ENCODE peak calls at places on chromosomes 6 and 20, in four cellular contexts. O is GM12878, Y is HepG2, K is K562. B is an unnamed sample.

GRCh38 chr6:112296122-112296521 is 41.8 kb upstream of the LAMA4 start:
- DNase-seq in O (no peak), Y (peak; percentile 32), K (no peak), B (peak; percentile 43)

GRCh38 chr20:25061821-25062530 is 4.0 kb upstream of the ACSS1 start:
- DNase-seq in O (no peak), Y (no peak), K (no peak), B (peak; percentile 2)

GRCh38 chr6:104527761-104528415 is 331.8 kb downstream of the HACE1 start:
- DNase-seq in O (no peak), Y (peak; percentile 24), K (peak; percentile 9), B (peak; percentile 64)

GRCh38 chr6:137849076-137849708 is 17.9 kb upstream of the TNFAIP3 start:
- DNase-seq in O (no peak), Y (no peak), K (no peak), B (no peak)

GRCh38 chr20:46746972-46747371 is 37.5 kb downstream of the SLC2A10 start:
- DNase-seq in O (no peak), Y (no peak), K (no peak), B (no peak)

GRCh38 chr20:16712541-16712947 is 17.3 kb upstream of the SNRPB2 start:
- DNase-seq in O (no peak), Y (peak; percentile 36), K (no peak), B (no peak)

GRCh38 chr6:158328446-158328845 is 16.2 kb downstream of the TULP4 start:
- DNase-seq in O (no peak), Y (no peak), K (no peak), B (peak; percentile 52)

GRCh38 chr6:80126657-80127350 is 20.3 kb downstream of the BCKDHB start:
- DNase-seq in O (no peak), Y (no peak), K (no peak), B (no peak)

GRCh38 chr6:100084301-100085161 is 90.5 kb upstream of the MCHR2 start:
- DNase-seq in O (no peak), Y (no peak), K (no peak), B (no peak)

GRCh38 chr6:133977983-133978895 is 25.2 kb downstream of the TBPL1 start:
- DNase-seq in O (no peak), Y (no peak), K (no peak), B (no peak)

GRCh38 chr6:138590796-138591709 is 91.8 kb upstream of the NHSL1 start:
- DNase-seq in O (peak; percentile 31), Y (peak; percentile 89), K (peak; percentile 72), B (peak; percentile 74)

GRCh38 chr20:24673678-24674570 is 204.5 kb downstream of the SYNDIG1 start:
- DNase-seq in O (no peak), Y (no peak), K (no peak), B (no peak)

GRCh38 chr6:43120938-43121913 is 45.1 kb downstream of the PTK7 start:
- DNase-seq in O (no peak), Y (no peak), K (no peak), B (no peak)

DNA sequence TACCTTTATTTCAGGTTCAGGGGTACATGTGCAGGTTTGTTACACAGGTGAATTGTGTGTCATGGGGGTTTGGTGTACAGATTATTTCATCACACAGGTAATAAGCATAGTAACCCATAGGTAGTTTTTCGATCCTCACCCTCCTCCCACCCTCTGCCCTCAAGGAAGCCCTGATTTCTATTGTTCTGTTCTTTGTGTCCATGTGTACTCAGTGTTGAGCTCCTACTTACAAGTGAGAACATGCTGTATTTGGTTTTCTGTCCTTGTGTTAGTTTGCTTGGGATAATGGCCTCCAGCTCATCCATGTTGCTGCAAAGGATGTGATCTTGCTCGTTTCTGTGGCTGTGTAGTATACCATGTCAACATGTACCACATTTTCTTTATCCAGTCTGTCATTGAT is 66.0 kb downstream of the STK4 start:
- DNase-seq in O (no peak), Y (no peak), K (no peak), B (no peak)
- TF ChIP-seq CREM in O (no peak), Y (no peak), K (no peak), B (no peak)

DNA sequence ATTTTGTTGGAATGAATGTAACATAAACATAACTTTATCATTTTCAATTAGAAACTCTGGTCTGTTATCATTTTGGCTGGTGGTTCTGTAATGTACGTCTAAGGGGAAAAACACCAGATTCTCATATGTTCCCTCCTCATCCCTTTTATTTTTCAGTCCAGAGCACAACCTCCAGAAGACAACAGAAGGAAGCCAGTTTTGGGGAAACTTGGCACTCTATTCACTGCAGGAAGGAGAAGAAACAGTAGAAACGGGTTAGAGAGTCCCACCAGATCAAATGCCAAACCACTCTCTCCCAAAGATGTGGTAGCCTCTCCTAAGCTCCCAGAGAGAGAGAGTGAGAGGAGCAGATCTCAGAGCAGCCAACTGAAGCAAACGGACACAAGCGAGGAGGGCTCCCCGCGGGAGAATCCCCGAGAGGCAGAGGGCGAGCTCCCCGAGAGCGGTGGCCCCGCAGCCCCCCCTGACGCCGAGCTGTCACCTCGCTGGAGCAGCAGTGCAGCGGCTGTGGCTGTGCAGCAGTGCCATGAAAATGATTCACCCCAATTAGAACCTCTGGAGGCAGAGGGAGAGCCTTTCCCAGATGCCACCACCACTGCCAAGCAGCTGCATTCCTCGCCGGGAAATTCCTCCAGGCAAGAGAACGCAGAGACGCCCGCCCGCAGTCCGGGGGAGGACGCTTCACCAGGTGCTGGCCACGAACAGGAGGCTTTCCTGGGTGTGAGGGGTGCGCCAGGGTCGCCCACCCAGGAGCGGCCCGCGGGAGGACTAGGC is 117.8 kb downstream of the RTN4IP1 start:
- DNase-seq in O (no peak), Y (peak; percentile 18), K (no peak), B (peak; percentile 50)
- TF ChIP-seq CREB1 in O (no peak), Y (no peak), K (no peak), B (no peak)

GRCh38 chr6:1405221-1405620 is 15.8 kb downstream of the FOXF2 start:
- DNase-seq in O (no peak), Y (no peak), K (no peak), B (no peak)

GRCh38 chr6:1404713-1405098 is 15.3 kb downstream of the FOXF2 start:
- DNase-seq in O (no peak), Y (no peak), K (no peak), B (no peak)

GRCh38 chr6:1404066-1404712 is 14.8 kb downstream of the FOXF2 start:
- DNase-seq in O (no peak), Y (no peak), K (no peak), B (no peak)

GRCh38 chr6:1407499-1407990 is 18.2 kb downstream of the FOXF2 start:
- DNase-seq in O (no peak), Y (no peak), K (no peak), B (no peak)

DNA sequence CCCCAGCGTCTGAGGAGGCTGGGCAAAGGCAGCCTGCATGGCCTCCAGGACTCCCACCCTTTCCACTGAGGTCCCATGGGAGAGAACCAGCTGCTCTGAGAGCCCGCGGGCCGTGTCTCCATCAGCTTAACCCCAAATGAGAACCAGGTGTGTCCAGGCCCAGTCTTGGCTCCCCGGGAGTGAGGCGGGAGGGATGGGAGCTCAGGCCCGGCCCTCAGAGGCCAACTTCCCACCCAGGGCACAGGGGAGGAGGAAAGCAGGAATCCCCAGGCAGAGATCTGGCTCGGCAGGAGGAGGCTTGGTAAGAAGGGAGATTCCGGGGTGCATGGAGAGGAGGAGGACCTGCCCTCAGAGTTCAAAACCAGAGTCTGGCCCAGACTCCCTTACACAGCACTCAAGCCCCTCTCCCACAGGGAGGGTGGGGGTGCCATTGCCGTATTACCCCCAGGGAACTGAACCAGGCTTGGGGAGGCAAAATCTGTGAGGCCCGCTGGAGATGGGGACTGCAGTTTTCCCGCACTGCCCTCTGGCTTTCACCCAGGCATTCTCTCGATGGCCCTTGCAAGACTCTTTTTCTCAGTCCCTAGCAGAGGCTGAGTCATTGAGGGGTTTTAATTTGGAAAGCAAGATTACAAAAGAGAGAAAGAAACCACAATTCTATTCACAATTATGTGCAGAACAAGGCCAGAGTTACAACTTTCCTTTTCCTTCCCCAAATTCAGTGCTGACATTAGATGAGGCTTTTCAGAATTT is 17.1 kb downstream of the FOXF2 start:
- DNase-seq in O (no peak), Y (no peak), K (no peak), B (no peak)
- TF ChIP-seq CREM in O (no peak), Y (no peak), K (no peak), B (no peak)

DNA sequence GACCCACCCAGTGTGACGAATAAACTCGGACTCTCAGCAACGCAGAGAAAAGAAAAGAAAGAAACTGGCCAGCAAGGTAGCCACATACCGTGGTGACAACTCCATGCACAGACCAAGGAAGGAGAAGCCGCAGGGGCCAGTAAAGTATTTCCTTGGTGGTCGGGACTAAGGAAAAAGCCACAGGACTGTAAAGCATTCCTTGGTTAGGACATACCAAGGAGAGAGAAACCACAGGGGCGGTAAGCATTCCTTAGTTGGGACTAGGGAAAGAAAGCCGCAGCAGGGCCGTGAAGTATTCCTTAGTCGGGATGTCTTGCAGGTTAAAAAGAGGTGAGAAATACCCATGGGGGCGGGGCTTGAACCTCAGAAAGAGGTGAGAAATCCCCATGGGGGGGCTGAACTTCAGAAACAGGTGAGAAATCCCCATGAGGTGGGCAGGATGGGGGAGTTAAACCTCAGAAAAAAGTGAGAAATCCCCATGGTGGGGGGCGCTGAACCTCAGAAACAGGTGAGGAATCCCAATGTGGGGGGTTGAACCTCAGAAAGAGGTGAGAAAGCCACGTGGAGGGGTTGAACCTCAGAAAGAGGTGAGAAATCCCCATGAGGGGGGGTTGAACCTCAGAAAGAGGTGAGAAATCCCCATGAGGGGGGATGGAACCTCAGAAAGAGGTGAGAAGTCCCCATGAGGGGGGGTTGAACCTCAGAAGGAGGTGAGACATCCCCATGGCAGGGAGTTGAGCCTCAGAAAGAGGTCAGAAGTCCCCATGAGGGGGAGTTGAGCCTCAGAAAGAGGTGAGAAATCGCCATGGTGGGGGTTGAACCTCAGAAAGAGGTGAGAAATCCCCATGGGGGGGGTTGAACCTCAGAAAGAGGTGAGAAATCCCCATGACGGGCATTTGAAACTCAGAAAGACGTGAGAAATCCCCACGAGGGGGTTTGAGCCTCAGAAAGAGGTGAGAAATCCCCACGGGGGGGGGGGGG is 14.0 kb upstream of the GOPC start:
- DNase-seq in O (no peak), Y (no peak), K (no peak), B (peak; percentile 50)
- TF ChIP-seq CREB1 in O (no peak), Y (no peak), K (no peak), B (no peak)

GRCh38 chr6:107047807-107048206 is 19.8 kb downstream of the MTRES1 start:
- DNase-seq in O (no peak), Y (no peak), K (no peak), B (no peak)
- TF ChIP-seq CREM in O (no peak), Y (no peak), K (no peak), B (no peak)

GRCh38 chr6:163415620-163416379 is 1.3 kb downstream of the QKI start:
- DNase-seq in O (peak; percentile 72), Y (peak; percentile 53), K (peak; percentile 55), B (no peak)
- TF ChIP-seq CREB1 in O (no peak), Y (no peak), K (no peak), B (no peak)